ENCODE peak calls at places on chromosomes 13 and 19, in six cellular contexts. C, Q, E, K, Y and U are unnamed samples.
A peak's percentile ranks its signal among the peaks of the same experiment; 100 is the strongest.

GRCh38 chr19:43984687-43985000 is 656 bp downstream of the ZNF155 start:
- DNase-seq in C (no peak), Q (peak; percentile 11), E (no peak), K (peak; percentile 48), Y (no peak), U (no peak)

GRCh38 chr19:17549088-17549740 is 6.2 kb upstream of the COLGALT1 start:
- DNase-seq in C (no peak), Q (peak; percentile 15), E (no peak), K (no peak), Y (no peak), U (no peak)

GRCh38 chr13:77325371-77325941 is 1.4 kb downstream of the MYCBP2 start:
- DNase-seq in C (no peak), Q (peak; percentile 27), E (no peak), K (no peak), Y (no peak), U (no peak)

GRCh38 chr13:100634686-100635085 is 39.9 kb downstream of the TMTC4 start:
- DNase-seq in C (no peak), Q (no peak), E (no peak), K (no peak), Y (no peak), U (no peak)

GRCh38 chr13:108266316-108266936 is 3.1 kb upstream of the TNFSF13B start:
- DNase-seq in C (no peak), Q (no peak), E (no peak), K (no peak), Y (no peak), U (no peak)

GRCh38 chr19:17762505-17763229 is 11.4 kb downstream of the FCHO1 start:
- DNase-seq in C (no peak), Q (peak; percentile 91), E (no peak), K (peak; percentile 92), Y (no peak), U (no peak)

GRCh38 chr13:74074723-74075122 is 59.5 kb downstream of the KLF12 start:
- DNase-seq in C (no peak), Q (peak; percentile 77), E (no peak), K (no peak), Y (no peak), U (peak; percentile 16)

GRCh38 chr19:47241919-47242644 is 11.1 kb upstream of the BBC3 start:
- DNase-seq in C (no peak), Q (no peak), E (no peak), K (no peak), Y (no peak), U (no peak)

GRCh38 chr19:17836530-17836929 is 11.3 kb downstream of the JAK3 start:
- DNase-seq in C (no peak), Q (no peak), E (no peak), K (no peak), Y (no peak), U (no peak)

GRCh38 chr13:52377898-52378297 is 28.1 kb downstream of the THSD1 start:
- DNase-seq in C (no peak), Q (no peak), E (no peak), K (no peak), Y (no peak), U (no peak)

GRCh38 chr13:52348983-52349780 is 56.8 kb downstream of the THSD1 start:
- DNase-seq in C (no peak), Q (peak; percentile 62), E (no peak), K (no peak), Y (no peak), U (no peak)

GRCh38 chr13:101272886-101273285 is 143.4 kb downstream of the NALCN start:
- DNase-seq in C (no peak), Q (no peak), E (no peak), K (no peak), Y (no peak), U (no peak)

GRCh38 chr19:47832723-47833122 is 11.0 kb downstream of the CRX start:
- DNase-seq in C (no peak), Q (no peak), E (no peak), K (peak; percentile 57), Y (no peak), U (no peak)

GRCh38 chr19:46955114-46955812 is 64.4 kb upstream of the NPAS1 start:
- DNase-seq in C (no peak), Q (peak; percentile 66), E (no peak), K (no peak), Y (no peak), U (no peak)

GRCh38 chr13:105773887-105774538 is 761.4 kb downstream of the EFNB2 start:
- DNase-seq in C (no peak), Q (peak; percentile 66), E (no peak), K (no peak), Y (no peak), U (peak; percentile 21)

GRCh38 chr13:98297043-98297442 is 120.0 kb upstream of the RNF113B start:
- DNase-seq in C (no peak), Q (no peak), E (no peak), K (no peak), Y (no peak), U (no peak)

GRCh38 chr13:27578121-27579030 is 42.0 kb downstream of the LNX2 start:
- DNase-seq in C (no peak), Q (peak; percentile 58), E (no peak), K (peak; percentile 44), Y (no peak), U (peak; percentile 37)

GRCh38 chr19:48780684-48781391 is 25.5 kb downstream of the FGF21 start:
- DNase-seq in C (no peak), Q (peak; percentile 50), E (no peak), K (no peak), Y (peak; percentile 52), U (no peak)

GRCh38 chr13:39159393-39159792 is 121.1 kb downstream of the NHLRC3 start:
- DNase-seq in C (no peak), Q (no peak), E (no peak), K (no peak), Y (no peak), U (no peak)

GRCh38 chr13:28495586-28496564 is 947 bp upstream of the FLT1 start:
- DNase-seq in C (no peak), Q (no peak), E (no peak), K (peak; percentile 70), Y (no peak), U (no peak)

GRCh38 chr19:10184636-10185035 is 10.1 kb downstream of the DNMT1 start:
- DNase-seq in C (no peak), Q (no peak), E (no peak), K (no peak), Y (no peak), U (no peak)

GRCh38 chr13:37681295-37682032 is 82.9 kb upstream of the POSTN start:
- DNase-seq in C (no peak), Q (peak; percentile 96), E (no peak), K (no peak), Y (no peak), U (peak; percentile 69)

GRCh38 chr19:10861118-10861651 is 10.2 kb upstream of the CARM1 start:
- DNase-seq in C (no peak), Q (peak; percentile 56), E (no peak), K (peak; percentile 88), Y (no peak), U (no peak)

GRCh38 chr13:33125821-33126570 is 109.8 kb downstream of the KL start:
- DNase-seq in C (no peak), Q (peak; percentile 99), E (no peak), K (peak; percentile 80), Y (peak; percentile 86), U (peak; percentile 87)
- H3K4me3 ChIP-seq in C (no peak overlapping the region), Q (no peak overlapping the region), E (no peak overlapping the region), K (no peak overlapping the region), Y (no peak overlapping the region), U (no peak overlapping the region)

GRCh38 chr13:50079278-50080157 is 64.3 kb downstream of the KCNRG start:
- DNase-seq in C (no peak), Q (no peak), E (no peak), K (no peak), Y (no peak), U (no peak)
- TF ChIP-seq CTCF in C (no peak), Q (no peak), E (no peak), K (no peak), Y (no peak), U (no peak)

DNA sequence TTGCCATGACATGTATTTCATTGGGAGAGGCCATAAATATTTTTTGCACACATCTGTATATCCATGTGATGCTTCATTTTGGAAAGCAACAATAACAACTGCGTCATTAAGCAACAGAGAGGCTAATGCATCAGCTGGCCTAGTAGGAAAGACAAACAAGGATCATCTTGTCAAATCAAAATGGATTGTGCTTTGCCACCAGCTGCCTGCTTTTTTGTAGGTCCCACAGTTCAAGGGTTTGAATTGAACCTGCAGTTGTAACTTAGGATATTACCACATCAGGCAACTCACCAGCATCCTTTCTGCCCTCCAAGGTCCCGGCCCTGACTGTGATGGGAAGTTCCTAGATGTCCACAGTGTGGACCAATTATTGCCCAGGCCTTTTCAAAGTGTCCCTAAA is 143.7 kb downstream of the DNAJC15 start:
- DNase-seq in C (no peak), Q (no peak), E (no peak), K (no peak), Y (no peak), U (no peak)
- H3K4me3 ChIP-seq in C (no peak overlapping the region), Q (no peak overlapping the region), E (no peak overlapping the region), K (no peak overlapping the region), Y (no peak overlapping the region), U (no peak overlapping the region)

DNA sequence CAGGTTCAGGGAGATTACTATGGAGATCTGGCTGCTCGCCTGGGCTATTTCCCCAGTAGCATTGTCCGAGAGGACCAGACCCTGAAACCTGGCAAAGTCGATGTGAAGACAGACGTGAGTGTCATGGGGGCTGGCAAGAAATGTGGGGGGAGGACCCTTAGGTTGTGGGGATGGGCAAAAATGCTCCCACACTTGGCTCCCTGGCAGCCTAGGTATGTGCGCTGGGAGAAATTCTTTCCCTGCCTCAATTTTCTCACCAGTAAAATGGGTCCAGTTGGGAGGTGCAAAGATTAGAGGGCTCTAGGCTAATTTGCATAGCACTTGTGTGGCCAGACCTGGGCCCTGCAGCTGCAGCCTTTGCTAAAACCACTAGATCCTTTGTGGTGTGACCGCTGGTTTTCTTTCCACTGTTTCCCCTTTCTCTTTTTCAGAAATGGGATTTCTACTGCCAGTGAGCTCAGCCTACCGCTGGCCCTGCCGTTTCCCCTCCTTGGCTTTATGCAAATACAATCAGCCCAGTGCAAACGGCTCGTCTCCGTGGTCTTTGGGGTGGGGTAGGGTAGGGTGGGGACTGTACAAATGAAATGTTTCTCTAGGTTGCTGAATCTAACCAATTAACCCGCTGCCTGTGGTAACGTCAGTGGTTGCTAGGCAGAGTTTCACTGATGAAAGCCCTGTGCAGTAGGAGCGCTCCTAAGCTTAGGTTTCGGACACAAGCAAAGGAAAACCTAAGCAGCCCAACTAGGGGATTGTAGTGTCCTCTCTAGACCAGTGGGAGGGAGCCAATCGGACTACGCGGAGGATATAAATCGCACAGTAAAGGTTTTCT is 867 bp upstream of the RAB4B start:
- DNase-seq in C (peak; percentile 78), Q (peak; percentile 96), E (peak; percentile 82), K (peak; percentile 96), Y (peak; percentile 95), U (peak; percentile 42)
- TF ChIP-seq CTCF in C (no peak), Q (no peak), E (no peak), K (no peak), Y (no peak), U (no peak)

GRCh38 chr19:12965017-12965811 is 4.2 kb upstream of the DAND5 start:
- DNase-seq in C (no peak), Q (peak; percentile 78), E (peak; percentile 88), K (peak; percentile 97), Y (peak; percentile 64), U (no peak)
- H3K4me3 ChIP-seq in C (peak overlapping the region; percentile 45), Q (peak overlapping the region; percentile 59), E (peak overlapping the region; percentile 39), K (peak overlapping the region; percentile 75), Y (peak overlapping the region; percentile 33), U (peak overlapping the region; percentile 63)

GRCh38 chr13:99577934-99578917 is 77.0 kb downstream of the TM9SF2 start:
- DNase-seq in C (no peak), Q (peak; percentile 63), E (no peak), K (no peak), Y (no peak), U (no peak)
- TF ChIP-seq CTCF in C (no peak), Q (peak; percentile 58), E (peak; percentile 37), K (peak; percentile 57), Y (no peak), U (no peak)